ENCODE peak calls at places on chromosome 14, in ten cellular contexts. B, E, F, S, Z, L, R, I, T and U are unnamed samples. For H3K4me1, the result is how much of the 10 kb centered on the place peaks cover.

GRCh38 chr14:58430156-58430555 is 2.6 kb downstream of the KIAA0586 start:
- DNase-seq in B (no peak), E (no peak), F (no peak), S (no peak), Z (no peak), L (no peak), R (no peak), I (no peak), T (no peak), U (no peak)

GRCh38 chr14:100618763-100619320 is 31.6 kb upstream of the BEGAIN start:
- DNase-seq in B (peak), E (no peak), F (no peak), S (no peak), Z (peak), L (no peak), R (no peak), I (peak), T (no peak), U (no peak)

GRCh38 chr14:83988274-83988673 is 1541.7 kb upstream of the FLRT2 start:
- DNase-seq in B (no peak), E (no peak), F (no peak), S (no peak), Z (no peak), L (no peak), R (no peak), I (no peak), T (peak), U (no peak)

GRCh38 chr14:91123201-91123600 is 9.3 kb downstream of the DGLUCY start:
- DNase-seq in B (peak), E (no peak), F (no peak), S (no peak), Z (no peak), L (no peak), R (no peak), I (no peak), T (no peak), U (peak)

GRCh38 chr14:101087614-101088394 is 184.3 kb upstream of the RTL1 start:
- DNase-seq in B (no peak), E (no peak), F (no peak), S (no peak), Z (peak), L (no peak), R (no peak), I (peak), T (no peak), U (no peak)

GRCh38 chr14:28952707-28953106 is 186.1 kb downstream of the FOXG1 start:
- DNase-seq in B (no peak), E (no peak), F (no peak), S (no peak), Z (no peak), L (no peak), R (no peak), I (no peak), T (no peak), U (no peak)

GRCh38 chr14:88321692-88322504 is 1.2 kb downstream of the KCNK10 start:
- DNase-seq in B (no peak), E (no peak), F (no peak), S (no peak), Z (no peak), L (no peak), R (no peak), I (no peak), T (peak), U (no peak)

GRCh38 chr14:66395300-66395699 is 90.9 kb upstream of the CCDC196 start:
- DNase-seq in B (no peak), E (no peak), F (no peak), S (peak), Z (no peak), L (peak), R (no peak), I (no peak), T (peak), U (no peak)

GRCh38 chr14:20493634-20494033 is 11.7 kb upstream of the RNASE10 start:
- DNase-seq in B (no peak), E (no peak), F (no peak), S (no peak), Z (no peak), L (no peak), R (no peak), I (no peak), T (no peak), U (no peak)

GRCh38 chr14:70394674-70395073 is 22.2 kb downstream of the SYNJ2BP start:
- DNase-seq in B (no peak), E (no peak), F (no peak), S (no peak), Z (no peak), L (no peak), R (no peak), I (no peak), T (no peak), U (no peak)

GRCh38 chr14:45377201-45377600 is 124.2 kb upstream of the MIS18BP1 start:
- DNase-seq in B (no peak), E (no peak), F (no peak), S (no peak), Z (no peak), L (no peak), R (no peak), I (no peak), T (no peak), U (no peak)

GRCh38 chr14:30035361-30035760 is 107.7 kb upstream of the PRKD1 start:
- DNase-seq in B (no peak), E (no peak), F (no peak), S (no peak), Z (no peak), L (no peak), R (no peak), I (no peak), T (no peak), U (no peak)

GRCh38 chr14:37594916-37595808 is at the start of the genes FOXA1 and TTC6:
- DNase-seq in B (peak), E (no peak), F (peak), S (no peak), Z (peak), L (no peak), R (peak), I (no peak), T (peak), U (no peak)

GRCh38 chr14:102272392-102272791 is 32.6 kb downstream of the MOK start:
- DNase-seq in B (no peak), E (no peak), F (no peak), S (no peak), Z (no peak), L (no peak), R (no peak), I (no peak), T (no peak), U (no peak)

GRCh38 chr14:94451091-94451751 is 1.4 kb downstream of the SERPINA11 start:
- DNase-seq in B (no peak), E (no peak), F (no peak), S (no peak), Z (no peak), L (no peak), R (no peak), I (no peak), T (peak), U (no peak)

GRCh38 chr14:85789506-85789905 is 259.6 kb downstream of the FLRT2 start:
- DNase-seq in B (no peak), E (no peak), F (no peak), S (no peak), Z (no peak), L (no peak), R (no peak), I (no peak), T (no peak), U (no peak)

GRCh38 chr14:85788834-85789233 is 258.9 kb downstream of the FLRT2 start:
- DNase-seq in B (no peak), E (no peak), F (no peak), S (no peak), Z (no peak), L (no peak), R (no peak), I (no peak), T (no peak), U (no peak)

GRCh38 chr14:85798852-85799251 is 268.9 kb downstream of the FLRT2 start:
- DNase-seq in B (no peak), E (no peak), F (no peak), S (no peak), Z (no peak), L (no peak), R (no peak), I (no peak), T (no peak), U (no peak)

GRCh38 chr14:85793533-85793932 is 263.6 kb downstream of the FLRT2 start:
- DNase-seq in B (no peak), E (no peak), F (no peak), S (no peak), Z (no peak), L (no peak), R (no peak), I (no peak), T (no peak), U (no peak)
- H3K4me1 ChIP-seq in B (under half), E (under half), F (under half), S (under half), Z (under half), L (under half), R (under half), I (under half), T (under half), U (under half)

DNA sequence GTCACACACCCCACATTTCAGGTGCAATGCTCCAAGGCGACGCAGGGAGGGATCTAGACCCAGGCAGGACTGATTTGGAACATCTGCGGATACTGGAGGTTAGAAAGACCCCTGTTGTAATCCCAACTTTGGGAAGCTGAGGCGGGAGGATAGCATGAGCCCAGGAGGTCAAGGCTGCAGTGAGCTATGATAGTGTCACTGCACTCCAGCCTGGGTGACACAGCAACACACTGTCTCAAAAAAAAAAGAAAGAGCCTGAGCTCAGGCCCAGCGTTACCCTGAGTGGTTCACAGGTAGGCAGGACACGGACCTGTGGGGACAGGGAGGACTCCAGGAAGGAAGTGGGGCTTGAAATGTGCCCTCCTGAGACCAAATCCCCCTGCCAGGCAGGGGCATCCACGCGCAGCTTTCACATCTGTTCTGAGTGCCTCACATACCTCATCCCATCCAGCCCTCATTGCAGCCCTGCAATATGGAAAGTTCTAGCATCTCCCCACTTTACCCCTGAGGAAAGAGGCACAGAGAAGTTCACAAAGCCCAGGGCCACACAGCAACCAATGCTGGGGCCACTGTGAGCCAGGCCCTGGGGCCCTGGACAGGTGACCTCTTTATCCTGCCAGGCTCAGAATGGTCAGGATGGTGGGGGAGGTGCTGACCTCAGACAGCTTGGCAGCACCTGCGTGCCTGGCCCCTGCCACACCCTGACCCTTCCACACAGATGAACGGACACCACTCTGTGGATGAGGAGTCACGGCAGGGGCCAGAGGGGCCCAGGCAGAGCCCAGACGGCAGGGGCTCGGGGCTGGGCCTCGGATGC is 34.1 kb downstream of the CCDC85C start:
- DNase-seq in B (no peak), E (no peak), F (no peak), S (no peak), Z (no peak), L (no peak), R (no peak), I (no peak), T (no peak), U (no peak)
- H3K4me1 ChIP-seq in B (under half), E (under half), F (under half), S (under half), Z (half or more), L (under half), R (half or more), I (under half), T (half or more), U (under half)

GRCh38 chr14:61568572-61569011 is 126.7 kb upstream of the HIF1A start:
- DNase-seq in B (no peak), E (peak), F (peak), S (peak), Z (peak), L (peak), R (no peak), I (no peak), T (peak), U (no peak)

GRCh38 chr14:61570188-61570960 is 124.9 kb upstream of the HIF1A start:
- DNase-seq in B (no peak), E (no peak), F (no peak), S (no peak), Z (no peak), L (no peak), R (no peak), I (no peak), T (no peak), U (no peak)

GRCh38 chr14:61569783-61570182 is 125.5 kb upstream of the HIF1A start:
- DNase-seq in B (no peak), E (no peak), F (no peak), S (no peak), Z (no peak), L (no peak), R (no peak), I (peak), T (no peak), U (peak)

GRCh38 chr14:61567838-61568571 is 127.3 kb upstream of the HIF1A start:
- DNase-seq in B (no peak), E (no peak), F (no peak), S (no peak), Z (no peak), L (no peak), R (peak), I (no peak), T (peak), U (no peak)

DNA sequence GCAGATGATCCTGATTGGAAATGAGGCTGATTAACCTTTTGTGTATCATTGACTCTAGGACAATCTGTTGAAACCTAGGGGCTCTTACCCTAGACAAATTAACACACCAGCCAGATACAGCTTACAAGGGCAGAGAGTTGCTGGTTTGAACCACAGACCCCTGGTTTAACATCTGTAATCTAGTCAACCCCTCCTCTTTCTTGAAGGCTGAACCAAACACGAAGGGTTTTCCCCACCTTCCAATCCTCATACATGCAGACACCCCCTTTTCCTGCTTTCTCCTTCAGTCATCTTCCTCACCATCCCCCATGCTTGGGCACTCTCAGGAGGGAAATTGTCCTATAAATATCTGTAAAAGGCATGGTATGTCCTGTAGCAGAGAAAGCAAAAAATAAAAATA is 126.0 kb upstream of the HIF1A start:
- DNase-seq in B (no peak), E (no peak), F (no peak), S (no peak), Z (no peak), L (no peak), R (no peak), I (no peak), T (no peak), U (no peak)
- H3K4me1 ChIP-seq in B (under half), E (under half), F (under half), S (under half), Z (under half), L (under half), R (under half), I (half or more), T (under half), U (under half)

GRCh38 chr14:23942587-23942986 is 11.0 kb upstream of the DHRS4 start:
- DNase-seq in B (no peak), E (no peak), F (no peak), S (no peak), Z (peak), L (no peak), R (no peak), I (no peak), T (no peak), U (no peak)
- H3K4me1 ChIP-seq in B (under half), E (under half), F (under half), S (under half), Z (under half), L (under half), R (under half), I (under half), T (under half), U (under half)

GRCh38 chr14:55581011-55581806 is 1.2 kb downstream of the KTN1 start:
- DNase-seq in B (peak), E (peak), F (peak), S (peak), Z (peak), L (peak), R (peak), I (peak), T (peak), U (peak)

GRCh38 chr14:55586411-55586810 is 6.4 kb downstream of the KTN1 start:
- DNase-seq in B (no peak), E (no peak), F (no peak), S (no peak), Z (no peak), L (no peak), R (no peak), I (no peak), T (no peak), U (no peak)

GRCh38 chr14:55585854-55586253 is 5.8 kb downstream of the KTN1 start:
- DNase-seq in B (no peak), E (no peak), F (no peak), S (no peak), Z (no peak), L (no peak), R (no peak), I (no peak), T (no peak), U (no peak)

GRCh38 chr14:55582741-55583140 is 2.7 kb downstream of the KTN1 start:
- DNase-seq in B (no peak), E (no peak), F (no peak), S (no peak), Z (no peak), L (no peak), R (no peak), I (no peak), T (no peak), U (no peak)

GRCh38 chr14:55583942-55584468 is 4.0 kb downstream of the KTN1 start:
- DNase-seq in B (peak), E (no peak), F (no peak), S (no peak), Z (no peak), L (no peak), R (peak), I (no peak), T (no peak), U (no peak)
- H3K4me1 ChIP-seq in B (half or more), E (under half), F (under half), S (under half), Z (half or more), L (half or more), R (under half), I (half or more), T (half or more), U (half or more)

DNA sequence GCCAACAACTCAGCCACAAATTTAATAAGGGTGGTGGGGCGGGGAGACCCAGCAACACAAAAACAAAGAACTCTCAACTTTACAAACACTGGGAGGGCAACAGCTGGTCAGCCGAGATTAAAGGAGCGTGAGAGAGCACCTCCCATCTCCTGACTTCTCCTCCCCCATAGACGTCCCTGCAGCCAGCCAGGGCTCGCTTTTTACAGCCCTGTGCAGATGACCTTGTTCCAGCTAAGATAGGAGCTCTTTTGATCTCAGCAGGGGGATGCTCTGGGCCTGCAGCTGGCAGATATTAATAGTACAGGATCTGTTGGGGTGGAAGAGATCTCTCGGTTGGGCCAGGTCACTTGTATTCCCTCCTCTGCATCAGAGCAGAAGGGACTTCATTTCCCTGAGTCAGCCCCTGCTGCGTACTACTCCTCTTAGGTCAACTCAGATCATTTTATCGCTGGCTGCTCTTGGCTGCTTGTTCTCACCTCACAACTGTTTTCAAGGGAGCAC is 475.8 kb downstream of the RAD51B start:
- DNase-seq in B (no peak), E (peak), F (peak), S (no peak), Z (peak), L (no peak), R (peak), I (no peak), T (no peak), U (no peak)
- H3K4me1 ChIP-seq in B (under half), E (under half), F (under half), S (under half), Z (under half), L (under half), R (under half), I (under half), T (under half), U (under half)

DNA sequence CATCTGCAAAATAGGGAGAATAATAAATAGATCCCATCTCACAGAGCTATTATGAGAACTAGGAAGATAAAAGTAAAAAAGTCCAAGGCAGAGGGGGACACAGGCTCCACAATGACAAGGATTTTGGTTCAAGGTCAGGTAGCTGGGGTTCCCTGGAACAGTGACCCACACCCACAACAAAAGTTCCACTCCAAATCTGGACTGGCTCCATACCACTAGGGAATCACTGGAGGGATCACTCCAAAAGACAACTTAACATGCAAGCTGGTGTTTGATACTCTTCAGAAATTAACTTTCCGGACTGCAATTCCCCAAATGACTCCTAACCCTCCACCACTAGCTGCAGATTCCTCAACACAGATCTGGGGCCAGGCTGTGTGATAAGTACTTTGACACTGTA is 54.9 kb downstream of the ITPK1 start:
- DNase-seq in B (no peak), E (no peak), F (no peak), S (no peak), Z (no peak), L (no peak), R (no peak), I (no peak), T (no peak), U (no peak)
- H3K4me1 ChIP-seq in B (under half), E (under half), F (under half), S (under half), Z (under half), L (under half), R (under half), I (under half), T (under half), U (under half)

GRCh38 chr14:22566845-22567244 is 22.2 kb downstream of the DAD1 start:
- DNase-seq in B (no peak), E (no peak), F (no peak), S (peak), Z (no peak), L (no peak), R (no peak), I (no peak), T (no peak), U (no peak)
- H3K4me1 ChIP-seq in B (under half), E (under half), F (under half), S (half or more), Z (under half), L (half or more), R (under half), I (under half), T (under half), U (half or more)